ENCODE peak calls at places on chromosome 19, in seven cellular contexts. One of them, this sample, is unnamed.

GRCh38 chr19:6393982-6394412 is 1.0 kb upstream of the GTF2F1 start:
- DNase-seq in adrenal gland: no peak
- DNase-seq in CD4-positive, CD25-positive, alpha-beta regulatory T cell: no peak
- DNase-seq in CD8-positive, alpha-beta T cell: peak; percentile 55
- DNase-seq in heart right ventricle: no peak
- DNase-seq in left ventricle myocardium inferior: no peak
- DNase-seq in sigmoid colon: no peak
- DNase-seq in this sample: no peak

GRCh38 chr19:54937926-54938325 is 9.4 kb downstream of the NLRP7 start:
- DNase-seq in CD8-positive, alpha-beta T cell: no peak
- DNase-seq in left ventricle myocardium inferior: no peak
- DNase-seq in sigmoid colon: no peak
- DNase-seq in adrenal gland: no peak
- DNase-seq in CD4-positive, CD25-positive, alpha-beta regulatory T cell: no peak
- DNase-seq in heart right ventricle: no peak
- DNase-seq in this sample: no peak

GRCh38 chr19:17604372-17605025 is 49.0 kb downstream of the COLGALT1 start:
- DNase-seq in sigmoid colon: no peak
- DNase-seq in heart right ventricle: no peak
- DNase-seq in CD4-positive, CD25-positive, alpha-beta regulatory T cell: no peak
- DNase-seq in adrenal gland: no peak
- DNase-seq in left ventricle myocardium inferior: no peak
- DNase-seq in CD8-positive, alpha-beta T cell: no peak
- DNase-seq in this sample: no peak

GRCh38 chr19:49421039-49421877 is 2.0 kb downstream of the PTH2 start:
- DNase-seq in CD4-positive, CD25-positive, alpha-beta regulatory T cell: no peak
- DNase-seq in adrenal gland: peak; percentile 53
- DNase-seq in heart right ventricle: peak; percentile 67
- DNase-seq in sigmoid colon: no peak
- DNase-seq in CD8-positive, alpha-beta T cell: no peak
- DNase-seq in left ventricle myocardium inferior: peak; percentile 71
- DNase-seq in this sample: no peak

GRCh38 chr19:40754611-40755247 is 3.7 kb downstream of the SNRPA start:
- DNase-seq in adrenal gland: peak; percentile 56
- DNase-seq in sigmoid colon: no peak
- DNase-seq in CD8-positive, alpha-beta T cell: no peak
- DNase-seq in left ventricle myocardium inferior: no peak
- DNase-seq in CD4-positive, CD25-positive, alpha-beta regulatory T cell: no peak
- DNase-seq in heart right ventricle: no peak
- DNase-seq in this sample: no peak

GRCh38 chr19:17648097-17648660 is 40.0 kb downstream of the UNC13A start:
- DNase-seq in adrenal gland: no peak
- DNase-seq in CD8-positive, alpha-beta T cell: no peak
- DNase-seq in CD4-positive, CD25-positive, alpha-beta regulatory T cell: no peak
- DNase-seq in heart right ventricle: no peak
- DNase-seq in sigmoid colon: no peak
- DNase-seq in left ventricle myocardium inferior: no peak
- DNase-seq in this sample: no peak

GRCh38 chr19:1811472-1811894 is 593 bp downstream of the ATP8B3 start:
- DNase-seq in sigmoid colon: peak; percentile 86
- DNase-seq in heart right ventricle: peak; percentile 62
- DNase-seq in CD8-positive, alpha-beta T cell: peak; percentile 25
- DNase-seq in adrenal gland: peak; percentile 93
- DNase-seq in left ventricle myocardium inferior: peak; percentile 41
- DNase-seq in CD4-positive, CD25-positive, alpha-beta regulatory T cell: peak; percentile 53
- DNase-seq in this sample: peak; percentile 58

GRCh38 chr19:45021971-45022370 is 16.9 kb upstream of the CLASRP start:
- DNase-seq in CD8-positive, alpha-beta T cell: no peak
- DNase-seq in heart right ventricle: no peak
- DNase-seq in left ventricle myocardium inferior: no peak
- DNase-seq in CD4-positive, CD25-positive, alpha-beta regulatory T cell: no peak
- DNase-seq in sigmoid colon: no peak
- DNase-seq in adrenal gland: no peak
- DNase-seq in this sample: no peak

GRCh38 chr19:19563348-19563848 is 25.3 kb downstream of the CILP2 start:
- DNase-seq in sigmoid colon: no peak
- DNase-seq in CD8-positive, alpha-beta T cell: no peak
- DNase-seq in heart right ventricle: no peak
- DNase-seq in CD4-positive, CD25-positive, alpha-beta regulatory T cell: no peak
- DNase-seq in adrenal gland: no peak
- DNase-seq in left ventricle myocardium inferior: no peak
- DNase-seq in this sample: no peak
- H3K36me3 ChIP-seq in sigmoid colon: no peaks in the 10 kb centered on the region
- H3K36me3 ChIP-seq in CD8-positive, alpha-beta T cell: no peaks in the 10 kb centered on the region
- H3K36me3 ChIP-seq in heart right ventricle: no peaks in the 10 kb centered on the region
- H3K36me3 ChIP-seq in CD4-positive, CD25-positive, alpha-beta regulatory T cell: peaks cover 35% of the 10 kb centered on the region
- H3K36me3 ChIP-seq in adrenal gland: no peaks in the 10 kb centered on the region
- H3K36me3 ChIP-seq in left ventricle myocardium inferior: no peaks in the 10 kb centered on the region
- H3K36me3 ChIP-seq in this sample: no peaks in the 10 kb centered on the region

DNA sequence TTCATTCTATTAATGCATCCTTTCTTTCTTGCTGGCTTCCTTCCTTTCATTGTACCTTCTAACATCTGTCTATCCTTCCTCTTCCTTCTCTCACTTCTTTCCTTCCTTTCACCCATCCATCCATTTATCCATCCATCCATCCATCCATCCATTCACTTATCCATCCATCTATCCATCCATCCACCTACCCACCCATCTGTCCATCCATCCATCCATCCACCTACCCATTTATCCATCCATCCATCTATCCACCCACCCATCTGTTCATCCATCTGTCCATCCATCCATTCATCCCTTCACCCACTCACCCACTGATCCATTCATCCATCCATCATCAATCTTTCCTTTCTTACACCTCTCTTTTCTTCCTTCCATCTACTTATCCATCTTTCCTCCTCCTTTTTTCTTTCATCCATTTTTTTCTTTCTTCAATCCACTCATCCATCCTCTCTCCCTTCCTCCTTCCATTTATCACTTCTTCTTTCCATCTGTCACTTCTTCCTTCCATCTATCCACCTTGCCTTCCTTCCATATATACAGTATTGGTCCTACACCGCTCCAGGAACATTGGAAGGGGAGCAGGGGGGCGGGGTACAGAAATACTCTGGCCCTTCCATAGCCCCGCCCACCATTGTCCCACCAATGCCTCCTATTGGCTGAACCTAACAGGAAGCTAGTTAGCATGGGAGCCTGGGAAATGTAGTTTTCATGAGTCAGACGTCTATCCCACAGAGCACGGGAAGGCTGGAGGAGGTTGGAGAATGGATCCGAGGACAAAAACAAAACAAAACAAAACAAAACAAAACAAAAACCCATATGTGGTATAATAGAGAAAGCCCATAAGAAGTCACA is 45.9 kb downstream of the MBD3L1 start:
- DNase-seq in sigmoid colon: no peak
- DNase-seq in adrenal gland: no peak
- DNase-seq in CD8-positive, alpha-beta T cell: no peak
- DNase-seq in heart right ventricle: no peak
- DNase-seq in CD4-positive, CD25-positive, alpha-beta regulatory T cell: no peak
- DNase-seq in left ventricle myocardium inferior: no peak
- DNase-seq in this sample: no peak
- H3K9me3 ChIP-seq in sigmoid colon: peaks cover 3% of the 10 kb centered on the region
- H3K9me3 ChIP-seq in adrenal gland: no peaks in the 10 kb centered on the region
- H3K9me3 ChIP-seq in CD8-positive, alpha-beta T cell: no peaks in the 10 kb centered on the region
- H3K9me3 ChIP-seq in heart right ventricle: no peaks in the 10 kb centered on the region
- H3K9me3 ChIP-seq in CD4-positive, CD25-positive, alpha-beta regulatory T cell: no peaks in the 10 kb centered on the region
- H3K9me3 ChIP-seq in left ventricle myocardium inferior: peaks cover 17% of the 10 kb centered on the region
- H3K9me3 ChIP-seq in this sample: peaks cover 4% of the 10 kb centered on the region

GRCh38 chr19:41879080-41879479 is 2.0 kb downstream of the CD79A start:
- DNase-seq in CD4-positive, CD25-positive, alpha-beta regulatory T cell: no peak
- DNase-seq in sigmoid colon: no peak
- DNase-seq in CD8-positive, alpha-beta T cell: no peak
- DNase-seq in left ventricle myocardium inferior: no peak
- DNase-seq in adrenal gland: no peak
- DNase-seq in heart right ventricle: no peak
- DNase-seq in this sample: no peak
- H3K4me1 ChIP-seq in CD4-positive, CD25-positive, alpha-beta regulatory T cell: peaks cover 79% of the 10 kb centered on the region
- H3K4me1 ChIP-seq in sigmoid colon: peaks cover 7% of the 10 kb centered on the region
- H3K4me1 ChIP-seq in CD8-positive, alpha-beta T cell: peaks cover 78% of the 10 kb centered on the region
- H3K4me1 ChIP-seq in left ventricle myocardium inferior: peaks cover 18% of the 10 kb centered on the region
- H3K4me1 ChIP-seq in adrenal gland: peaks cover 5% of the 10 kb centered on the region
- H3K4me1 ChIP-seq in heart right ventricle: peaks cover 8% of the 10 kb centered on the region
- H3K4me1 ChIP-seq in this sample: peaks cover 4% of the 10 kb centered on the region

DNA sequence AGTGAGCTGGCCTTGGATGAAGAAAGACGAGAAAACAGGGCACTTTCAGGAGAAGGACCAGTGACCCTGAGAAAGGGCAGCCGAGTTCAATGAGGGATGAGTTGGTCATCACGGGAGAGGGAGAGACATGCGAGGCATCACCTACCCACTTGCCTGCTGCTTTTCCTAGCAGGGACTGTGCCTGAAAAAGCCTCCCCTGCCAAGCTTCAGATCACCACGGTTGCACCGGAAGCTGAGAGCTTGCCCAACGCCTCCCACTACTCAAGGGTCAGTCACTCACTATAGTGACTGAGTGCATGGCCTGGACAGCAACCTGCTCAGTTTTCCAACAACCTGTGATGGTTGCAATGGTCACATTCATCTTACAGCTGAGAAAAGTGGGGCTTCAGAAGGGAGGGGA is 12.6 kb upstream of the EPHX3 start:
- DNase-seq in sigmoid colon: no peak
- DNase-seq in CD8-positive, alpha-beta T cell: no peak
- DNase-seq in adrenal gland: no peak
- DNase-seq in CD4-positive, CD25-positive, alpha-beta regulatory T cell: no peak
- DNase-seq in heart right ventricle: no peak
- DNase-seq in left ventricle myocardium inferior: no peak
- DNase-seq in this sample: no peak
- H3K36me3 ChIP-seq in sigmoid colon: peaks cover 59% of the 10 kb centered on the region
- H3K36me3 ChIP-seq in CD8-positive, alpha-beta T cell: peaks cover 48% of the 10 kb centered on the region
- H3K36me3 ChIP-seq in adrenal gland: no peaks in the 10 kb centered on the region
- H3K36me3 ChIP-seq in CD4-positive, CD25-positive, alpha-beta regulatory T cell: peaks cover 86% of the 10 kb centered on the region
- H3K36me3 ChIP-seq in heart right ventricle: peaks cover 75% of the 10 kb centered on the region
- H3K36me3 ChIP-seq in left ventricle myocardium inferior: peaks cover 56% of the 10 kb centered on the region
- H3K36me3 ChIP-seq in this sample: peaks cover 16% of the 10 kb centered on the region

DNA sequence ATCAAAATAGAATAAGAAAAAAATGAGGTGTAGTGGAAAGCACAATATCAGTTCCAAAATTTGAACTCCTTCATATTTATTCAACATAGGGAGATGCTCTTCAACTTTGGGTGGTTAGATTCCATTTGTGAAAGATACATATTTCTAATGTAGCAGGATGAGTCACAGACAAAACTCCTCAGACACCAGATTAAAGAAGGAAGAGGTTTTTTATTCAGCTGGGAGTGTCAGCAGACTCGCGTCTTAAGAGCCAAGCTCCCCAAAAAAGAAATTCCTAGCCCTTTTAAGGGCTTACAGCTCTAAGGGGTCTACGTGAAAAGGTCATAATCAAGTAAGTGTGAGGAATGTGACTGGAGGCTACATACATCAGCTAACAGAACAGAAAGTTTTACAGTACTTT is 6.8 kb upstream of the ZNF765 start:
- DNase-seq in CD4-positive, CD25-positive, alpha-beta regulatory T cell: no peak
- DNase-seq in left ventricle myocardium inferior: no peak
- DNase-seq in sigmoid colon: no peak
- DNase-seq in adrenal gland: no peak
- DNase-seq in CD8-positive, alpha-beta T cell: no peak
- DNase-seq in heart right ventricle: no peak
- DNase-seq in this sample: no peak
- H3K9me3 ChIP-seq in CD4-positive, CD25-positive, alpha-beta regulatory T cell: peaks cover 80% of the 10 kb centered on the region
- H3K9me3 ChIP-seq in left ventricle myocardium inferior: peaks cover 21% of the 10 kb centered on the region
- H3K9me3 ChIP-seq in sigmoid colon: peaks cover 29% of the 10 kb centered on the region
- H3K9me3 ChIP-seq in adrenal gland: peaks cover 10% of the 10 kb centered on the region
- H3K9me3 ChIP-seq in CD8-positive, alpha-beta T cell: peaks cover 37% of the 10 kb centered on the region
- H3K9me3 ChIP-seq in heart right ventricle: peaks cover 4% of the 10 kb centered on the region
- H3K9me3 ChIP-seq in this sample: peaks cover 38% of the 10 kb centered on the region

DNA sequence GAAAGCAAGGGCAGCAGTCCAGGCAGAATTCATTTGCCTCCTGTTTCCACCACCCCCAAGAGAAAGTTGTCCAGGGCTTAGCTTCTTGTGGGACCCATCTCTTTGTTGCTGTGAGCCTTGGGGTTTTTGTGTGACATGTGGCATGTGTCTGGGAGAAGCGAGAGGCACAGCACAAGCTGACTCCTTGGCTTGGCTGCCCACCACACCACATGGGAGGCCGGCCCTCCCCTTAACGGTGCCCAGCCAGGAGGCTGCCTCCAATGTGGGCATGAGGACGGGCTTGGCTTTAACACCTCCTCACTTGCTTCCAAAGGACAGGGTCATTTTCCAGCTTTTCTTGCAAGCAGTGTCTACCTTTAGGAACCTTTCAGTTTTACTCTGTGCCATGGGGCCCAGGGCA is 81.6 kb downstream of the ZNF536 start:
- DNase-seq in heart right ventricle: no peak
- DNase-seq in CD4-positive, CD25-positive, alpha-beta regulatory T cell: no peak
- DNase-seq in left ventricle myocardium inferior: no peak
- DNase-seq in CD8-positive, alpha-beta T cell: no peak
- DNase-seq in sigmoid colon: no peak
- DNase-seq in adrenal gland: no peak
- DNase-seq in this sample: no peak
- H3K4me1 ChIP-seq in heart right ventricle: no peaks in the 10 kb centered on the region
- H3K4me1 ChIP-seq in CD4-positive, CD25-positive, alpha-beta regulatory T cell: no peaks in the 10 kb centered on the region
- H3K4me1 ChIP-seq in left ventricle myocardium inferior: peaks cover 4% of the 10 kb centered on the region
- H3K4me1 ChIP-seq in CD8-positive, alpha-beta T cell: no peaks in the 10 kb centered on the region
- H3K4me1 ChIP-seq in sigmoid colon: peaks cover 9% of the 10 kb centered on the region
- H3K4me1 ChIP-seq in adrenal gland: peaks cover 12% of the 10 kb centered on the region
- H3K4me1 ChIP-seq in this sample: peaks cover 13% of the 10 kb centered on the region

DNA sequence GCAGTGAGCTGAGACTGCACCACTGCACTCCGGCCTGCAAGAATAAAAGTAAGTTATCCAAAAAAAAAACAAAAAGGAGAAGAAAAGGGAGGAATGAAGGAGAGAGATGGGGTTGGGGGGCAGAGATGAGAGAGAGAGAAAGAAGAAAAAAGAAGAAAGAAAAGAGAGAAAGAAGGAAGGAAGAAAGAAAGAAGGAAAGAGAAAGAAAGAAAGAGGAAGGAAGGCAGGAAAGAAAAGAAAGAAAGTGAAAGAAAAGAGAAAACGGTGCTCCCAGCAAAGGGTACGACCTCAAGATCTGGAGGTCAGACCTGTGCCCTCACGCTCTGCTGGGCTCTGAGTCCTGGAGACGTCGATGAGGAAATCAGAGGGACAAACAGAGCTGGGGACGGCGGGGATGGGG is 3.7 kb downstream of the A1BG start:
- DNase-seq in left ventricle myocardium inferior: no peak
- DNase-seq in CD4-positive, CD25-positive, alpha-beta regulatory T cell: no peak
- DNase-seq in sigmoid colon: no peak
- DNase-seq in CD8-positive, alpha-beta T cell: no peak
- DNase-seq in heart right ventricle: no peak
- DNase-seq in adrenal gland: no peak
- DNase-seq in this sample: no peak
- H3K36me3 ChIP-seq in left ventricle myocardium inferior: no peaks in the 10 kb centered on the region
- H3K36me3 ChIP-seq in CD4-positive, CD25-positive, alpha-beta regulatory T cell: no peaks in the 10 kb centered on the region
- H3K36me3 ChIP-seq in sigmoid colon: no peaks in the 10 kb centered on the region
- H3K36me3 ChIP-seq in CD8-positive, alpha-beta T cell: no peaks in the 10 kb centered on the region
- H3K36me3 ChIP-seq in heart right ventricle: no peaks in the 10 kb centered on the region
- H3K36me3 ChIP-seq in adrenal gland: no peaks in the 10 kb centered on the region
- H3K36me3 ChIP-seq in this sample: no peaks in the 10 kb centered on the region

DNA sequence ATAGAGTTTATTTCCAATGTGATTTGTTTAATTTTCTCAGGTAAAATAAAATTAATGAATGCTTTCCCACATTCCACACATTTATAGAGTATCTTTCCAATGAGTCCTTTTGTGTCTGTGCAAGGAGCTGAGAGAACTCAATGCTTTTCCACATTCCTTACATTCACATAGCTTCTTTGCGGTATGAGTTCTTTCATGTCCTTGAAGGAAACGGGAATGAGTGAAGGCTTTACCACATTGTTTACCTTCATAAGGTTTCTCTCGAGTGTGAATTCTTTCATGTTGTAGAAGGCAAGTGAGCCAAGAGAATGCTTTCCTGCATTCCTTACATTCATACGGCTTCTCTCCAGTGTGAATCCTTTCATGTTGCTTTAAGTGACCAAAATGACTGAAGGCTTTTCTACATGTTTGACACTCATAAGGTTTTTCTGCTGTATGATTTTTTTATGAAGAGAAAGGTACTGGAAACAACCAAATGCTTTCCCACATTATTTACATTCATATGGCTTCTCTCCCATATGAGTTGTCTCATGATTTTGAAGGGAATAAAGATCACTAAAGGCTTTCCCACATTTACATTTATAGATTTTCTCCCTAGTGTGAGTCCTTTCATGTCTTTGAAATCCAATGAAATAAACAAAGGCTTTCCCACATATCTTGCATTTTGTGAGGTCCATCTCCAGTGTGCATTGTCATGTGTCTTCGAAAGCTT is 14.4 kb upstream of the ZNF442 start:
- DNase-seq in adrenal gland: no peak
- DNase-seq in CD8-positive, alpha-beta T cell: no peak
- DNase-seq in sigmoid colon: no peak
- DNase-seq in heart right ventricle: no peak
- DNase-seq in left ventricle myocardium inferior: no peak
- DNase-seq in CD4-positive, CD25-positive, alpha-beta regulatory T cell: no peak
- DNase-seq in this sample: no peak
- H3K9me3 ChIP-seq in adrenal gland: peaks cover 21% of the 10 kb centered on the region
- H3K9me3 ChIP-seq in CD8-positive, alpha-beta T cell: peaks cover 22% of the 10 kb centered on the region
- H3K9me3 ChIP-seq in sigmoid colon: peaks cover 24% of the 10 kb centered on the region
- H3K9me3 ChIP-seq in heart right ventricle: peaks cover 27% of the 10 kb centered on the region
- H3K9me3 ChIP-seq in left ventricle myocardium inferior: peaks cover 57% of the 10 kb centered on the region
- H3K9me3 ChIP-seq in CD4-positive, CD25-positive, alpha-beta regulatory T cell: peaks cover 76% of the 10 kb centered on the region
- H3K9me3 ChIP-seq in this sample: peaks cover 30% of the 10 kb centered on the region